ENCODE peak calls at places on chromosomes 7 and 10, in ten cellular contexts. T is cardiac fibroblast, H is Peyer's patch, Q is cardiac muscle cell, L is lung, K is HFF-Myc, U is gastrocnemius medialis, Z is fibroblast of lung, N is esophagus muscularis mucosa, F is fibroblast of pulmonary artery. I is an unnamed sample.

GRCh38 chr10:98215378-98215777 is 52.6 kb downstream of the LOXL4 start:
- DNase-seq in Z (no peak), T (no peak), L (no peak), K (no peak), F (no peak), H (no peak), Q (no peak), U (no peak), N (no peak), I (no peak)

GRCh38 chr7:95577137-95577536 is 19.2 kb downstream of the PDK4 start:
- DNase-seq in H (no peak), Q (no peak), F (no peak), N (no peak), U (no peak), T (no peak), L (no peak), K (no peak), Z (no peak), I (no peak)

GRCh38 chr7:40221836-40222235 is 87.0 kb downstream of the SUGCT start:
- DNase-seq in Q (no peak), H (no peak), Z (peak; percentile 89), K (peak; percentile 59), U (no peak), N (no peak), F (peak; percentile 96), L (no peak), T (peak; percentile 95), I (peak; percentile 87)

GRCh38 chr10:131561897-131562296 is 250.4 kb upstream of the TCERG1L start:
- DNase-seq in N (no peak), Q (no peak), L (no peak), F (no peak), Z (no peak), T (no peak), U (no peak), H (peak; percentile 1), K (no peak), I (no peak)

GRCh38 chr10:104450954-104451353 is 97.3 kb downstream of the CFAP58 start:
- DNase-seq in Q (no peak), L (no peak), T (no peak), Z (no peak), K (no peak), U (no peak), N (no peak), F (no peak), H (no peak), I (peak; percentile 68)

GRCh38 chr7:67371429-67372305 is 375.0 kb downstream of the TYW1 start:
- DNase-seq in H (peak; percentile 34), T (peak; percentile 76), N (no peak), L (peak; percentile 63), F (peak; percentile 79), Z (peak; percentile 69), K (peak; percentile 38), Q (peak; percentile 88), U (peak; percentile 30), I (peak; percentile 10)

GRCh38 chr10:133379152-133379800 is at the start of gene PAOX:
- DNase-seq in H (peak; percentile 59), F (peak; percentile 67), N (no peak), Q (peak; percentile 87), U (peak; percentile 53), L (peak; percentile 68), T (peak; percentile 78), Z (peak; percentile 64), K (no peak), I (no peak)

GRCh38 chr7:22594020-22594419 is 94.0 kb upstream of the STEAP1B start:
- DNase-seq in Z (no peak), K (no peak), N (no peak), T (no peak), L (no peak), H (no peak), Q (no peak), F (no peak), U (no peak), I (no peak)

GRCh38 chr10:76583711-76584161 is 1053.9 kb downstream of the KCNMA1 start:
- DNase-seq in Q (peak; percentile 50), H (no peak), F (peak; percentile 89), U (no peak), Z (peak; percentile 82), N (no peak), L (no peak), T (peak; percentile 82), K (peak; percentile 26), I (peak; percentile 78)

GRCh38 chr7:44396498-44396897 is 71.1 kb upstream of the CAMK2B start:
- DNase-seq in U (no peak), F (no peak), H (no peak), N (no peak), T (no peak), Q (no peak), Z (no peak), L (no peak), K (no peak), I (no peak)

GRCh38 chr7:29995652-29996051 is 6.1 kb upstream of the SCRN1 start:
- DNase-seq in Z (no peak), Q (no peak), K (no peak), T (no peak), U (no peak), L (no peak), F (peak; percentile 18), H (no peak), N (no peak), I (no peak)

GRCh38 chr7:16063691-16064090 is 357.6 kb downstream of the CRPPA start:
- DNase-seq in U (no peak), L (no peak), F (no peak), Z (peak; percentile 75), H (no peak), Q (no peak), K (peak; percentile 87), T (peak; percentile 32), N (no peak), I (no peak)

DNA sequence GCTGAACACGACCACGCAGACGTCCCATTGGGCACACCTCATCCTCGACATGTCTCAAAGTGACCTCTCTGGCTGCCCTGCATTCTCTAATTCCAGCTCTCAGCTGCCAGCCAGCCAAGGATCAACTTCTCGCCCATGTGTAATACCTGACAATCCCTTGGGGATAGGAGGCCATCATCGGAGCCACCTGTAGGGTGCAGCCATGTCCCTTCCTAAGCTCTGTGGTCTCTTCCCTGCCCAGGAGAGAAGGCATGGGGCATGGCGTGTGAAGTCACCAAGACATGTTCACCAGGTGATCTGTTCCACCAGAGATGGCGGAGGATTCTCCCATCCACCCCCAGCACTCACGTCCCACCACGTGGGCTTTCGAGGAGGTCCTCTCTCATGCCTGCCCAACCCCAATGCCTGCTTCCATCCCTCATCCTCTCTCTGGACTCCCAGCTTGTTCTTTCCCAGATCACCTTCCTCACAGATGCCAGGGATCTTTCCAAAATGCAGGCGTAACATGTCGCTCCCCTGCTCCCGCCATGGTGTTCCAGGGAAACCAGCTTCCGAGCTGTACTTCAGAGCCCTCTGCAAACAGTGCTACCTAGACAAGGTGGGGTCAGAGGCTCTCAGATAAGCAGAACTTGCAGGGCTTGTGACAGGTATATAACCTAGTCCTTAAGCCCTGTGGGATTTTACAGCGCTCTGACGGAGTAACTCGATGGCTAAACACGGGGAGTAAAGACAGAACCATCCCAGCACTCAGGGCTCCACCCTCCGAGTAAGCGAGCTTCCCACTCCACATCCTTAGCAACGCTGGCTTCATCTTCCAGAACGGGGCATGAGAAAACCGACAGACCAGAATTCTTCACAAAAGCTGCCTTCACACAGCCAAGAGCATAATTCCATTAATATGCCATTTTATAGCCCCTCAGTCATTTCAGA is 41.1 kb downstream of the BRI3 start:
- DNase-seq in F (no peak), N (no peak), L (no peak), Z (peak; percentile 13), K (no peak), H (no peak), T (no peak), Q (no peak), U (no peak), I (no peak)
- TF ChIP-seq CTCF in F (no peak), N (no peak), L (no peak), Z (no peak), K (no peak), H (no peak), T (no peak), Q (no peak), U (no peak), I (no peak)

GRCh38 chr7:1301054-1301811 is 68.6 kb downstream of the UNCX start:
- DNase-seq in N (no peak), Q (no peak), U (no peak), K (no peak), L (no peak), T (no peak), H (no peak), Z (no peak), F (no peak), I (no peak)
- H3K4me3 ChIP-seq in N (no peak overlapping the region), Q (no peak overlapping the region), U (no peak overlapping the region), K (no peak overlapping the region), L (no peak overlapping the region), T (no peak overlapping the region), H (no peak overlapping the region), Z (no peak overlapping the region), F (no peak overlapping the region), I (no peak overlapping the region)

GRCh38 chr10:113589225-113589770 is 36.4 kb downstream of the HABP2 start:
- DNase-seq in T (no peak), N (no peak), U (no peak), K (no peak), F (no peak), Q (no peak), H (no peak), Z (no peak), L (no peak), I (no peak)

GRCh38 chr10:113594673-113595072 is 41.8 kb downstream of the HABP2 start:
- DNase-seq in L (no peak), K (no peak), T (no peak), N (no peak), Q (no peak), Z (no peak), U (no peak), H (no peak), F (no peak), I (no peak)

GRCh38 chr10:113585949-113586348 is 33.1 kb downstream of the HABP2 start:
- DNase-seq in L (no peak), F (no peak), N (no peak), K (no peak), Z (no peak), U (no peak), Q (no peak), H (no peak), T (no peak), I (no peak)

GRCh38 chr10:113592380-113592779 is 39.5 kb downstream of the HABP2 start:
- DNase-seq in U (no peak), K (no peak), F (no peak), N (no peak), L (no peak), H (no peak), Z (no peak), T (no peak), Q (no peak), I (no peak)

DNA sequence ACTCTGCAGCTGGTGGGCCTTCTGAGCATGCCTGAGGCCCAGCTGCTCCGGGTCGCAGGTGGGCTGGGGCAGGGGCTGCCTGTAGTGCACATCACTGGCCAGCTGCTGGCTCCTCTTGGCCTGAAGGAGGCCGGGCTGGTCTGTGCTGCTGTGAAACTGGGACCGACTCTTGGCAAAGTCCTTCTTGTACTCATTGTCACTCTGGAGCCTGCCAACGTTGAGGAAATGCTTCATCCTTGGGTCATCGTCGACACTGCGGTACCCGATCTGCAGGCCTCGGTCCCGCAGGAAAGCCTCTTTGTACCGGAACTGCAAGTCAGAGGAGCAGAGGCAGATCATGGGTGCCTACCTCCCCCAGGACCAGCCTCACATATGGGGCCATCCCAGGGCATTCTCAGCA is 37.7 kb downstream of the HABP2 start:
- DNase-seq in F (no peak), Z (no peak), U (peak; percentile 40), K (no peak), N (no peak), L (no peak), T (no peak), H (no peak), Q (no peak), I (no peak)
- TF ChIP-seq CTCF in F (no peak), Z (no peak), U (no peak), K (no peak), N (no peak), L (no peak), T (no peak), H (no peak), Q (no peak), I (no peak)

GRCh38 chr10:43393606-43394360 is 15.2 kb downstream of the HNRNPF start:
- DNase-seq in K (no peak), U (no peak), H (no peak), L (no peak), Z (no peak), N (no peak), T (no peak), F (no peak), Q (no peak), I (no peak)
- H3K4me3 ChIP-seq in K (no peak overlapping the region), U (no peak overlapping the region), H (no peak overlapping the region), L (no peak overlapping the region), Z (no peak overlapping the region), N (no peak overlapping the region), T (no peak overlapping the region), F (no peak overlapping the region), Q (no peak overlapping the region), I (no peak overlapping the region)

I was measured in AG09309.